ENCODE peak calls at places on chromosomes 4 and X, in five cellular contexts. C, Z, W, K and H are unnamed samples.

GRCh38 chr4:156805696-156806095 is 165.9 kb downstream of the PDGFC start:
- DNase-seq in C (peak), Z (no peak), W (no peak), K (no peak), H (no peak)

GRCh38 chr4:102453827-102454226 is 47.3 kb upstream of the NFKB1 start:
- DNase-seq in C (no peak), Z (no peak), W (no peak), K (no peak), H (no peak)

GRCh38 chrX:68648960-68649359 is 1.5 kb downstream of the STARD8 start:
- DNase-seq in C (no peak), Z (no peak), W (no peak), K (no peak), H (peak)

GRCh38 chr4:51884606-51885005 is 41.7 kb downstream of the DCUN1D4 start:
- DNase-seq in C (no peak), Z (no peak), W (no peak), K (no peak), H (no peak)

GRCh38 chr4:80989921-80990544 is 40.5 kb upstream of the BMP3 start:
- DNase-seq in C (peak), Z (peak), W (no peak), K (no peak), H (peak)

GRCh38 chrX:39261446-39262147 is 460.3 kb downstream of the MID1IP1 start:
- DNase-seq in C (peak), Z (peak), W (no peak), K (peak), H (peak)

GRCh38 chrX:42090395-42090794 is 167.0 kb upstream of the CASK start:
- DNase-seq in C (no peak), Z (no peak), W (no peak), K (no peak), H (no peak)

GRCh38 chr4:159117564-159117963 is 14.7 kb downstream of the RAPGEF2 start:
- DNase-seq in C (no peak), Z (no peak), W (no peak), K (no peak), H (no peak)

GRCh38 chrX:47226071-47226470 is 6.7 kb upstream of the USP11 start:
- DNase-seq in C (no peak), Z (no peak), W (no peak), K (no peak), H (no peak)

GRCh38 chr4:24472514-24473308 is 111.6 kb downstream of the DHX15 start:
- DNase-seq in C (peak), Z (peak), W (peak), K (peak), H (peak)

GRCh38 chr4:183960021-183960420 is 54.9 kb downstream of the STOX2 start:
- DNase-seq in C (peak), Z (peak), W (no peak), K (no peak), H (peak)

GRCh38 chrX:102651968-102652744 is 873 bp downstream of the GPRASP1 start:
- DNase-seq in C (peak), Z (no peak), W (peak), K (no peak), H (peak)

DNA sequence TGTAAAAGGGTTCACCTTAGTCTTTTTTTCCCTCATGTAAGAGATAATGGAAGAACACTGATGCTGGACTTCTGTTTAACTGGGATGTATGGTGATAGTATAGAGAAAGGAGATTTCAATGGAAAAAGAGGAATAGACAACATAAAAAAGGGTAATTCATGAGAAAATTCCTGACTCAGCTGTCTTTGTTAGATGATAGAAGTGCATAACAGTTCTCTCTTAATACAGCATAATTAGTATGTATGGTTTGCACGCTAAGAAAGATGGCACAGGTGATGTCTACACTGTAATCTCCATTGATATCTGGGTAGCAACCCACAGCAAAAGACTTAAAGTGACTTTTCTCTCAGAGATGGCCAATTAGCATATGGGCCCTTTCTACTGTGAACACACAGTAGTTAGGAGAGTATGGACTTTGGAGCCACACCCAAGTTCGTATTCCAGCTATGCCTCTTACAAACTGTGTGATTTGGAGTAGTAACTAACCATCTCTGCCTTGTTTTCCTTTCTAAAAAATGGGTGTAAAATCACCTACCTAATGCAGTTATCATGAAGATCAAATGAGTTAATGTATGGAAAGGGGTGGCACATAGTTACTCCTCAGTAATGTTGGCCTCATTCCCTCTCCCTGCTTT is 149.3 kb downstream of the PDE5A start:
- DNase-seq in C (no peak), Z (no peak), W (no peak), K (no peak), H (no peak)
- TF ChIP-seq CTCF in C (no peak), Z (no peak), W (no peak), K (no peak), H (no peak)

GRCh38 chr4:16206848-16207247 is 19.4 kb downstream of the TAPT1 start:
- DNase-seq in C (no peak), Z (no peak), W (no peak), K (no peak), H (peak)

GRCh38 chr4:16204505-16204904 is 21.8 kb downstream of the TAPT1 start:
- DNase-seq in C (no peak), Z (no peak), W (no peak), K (no peak), H (no peak)

GRCh38 chr4:16207409-16207808 is 18.9 kb downstream of the TAPT1 start:
- DNase-seq in C (no peak), Z (no peak), W (no peak), K (no peak), H (no peak)

GRCh38 chr4:16206301-16206700 is 20.0 kb downstream of the TAPT1 start:
- DNase-seq in C (no peak), Z (no peak), W (no peak), K (no peak), H (no peak)

DNA sequence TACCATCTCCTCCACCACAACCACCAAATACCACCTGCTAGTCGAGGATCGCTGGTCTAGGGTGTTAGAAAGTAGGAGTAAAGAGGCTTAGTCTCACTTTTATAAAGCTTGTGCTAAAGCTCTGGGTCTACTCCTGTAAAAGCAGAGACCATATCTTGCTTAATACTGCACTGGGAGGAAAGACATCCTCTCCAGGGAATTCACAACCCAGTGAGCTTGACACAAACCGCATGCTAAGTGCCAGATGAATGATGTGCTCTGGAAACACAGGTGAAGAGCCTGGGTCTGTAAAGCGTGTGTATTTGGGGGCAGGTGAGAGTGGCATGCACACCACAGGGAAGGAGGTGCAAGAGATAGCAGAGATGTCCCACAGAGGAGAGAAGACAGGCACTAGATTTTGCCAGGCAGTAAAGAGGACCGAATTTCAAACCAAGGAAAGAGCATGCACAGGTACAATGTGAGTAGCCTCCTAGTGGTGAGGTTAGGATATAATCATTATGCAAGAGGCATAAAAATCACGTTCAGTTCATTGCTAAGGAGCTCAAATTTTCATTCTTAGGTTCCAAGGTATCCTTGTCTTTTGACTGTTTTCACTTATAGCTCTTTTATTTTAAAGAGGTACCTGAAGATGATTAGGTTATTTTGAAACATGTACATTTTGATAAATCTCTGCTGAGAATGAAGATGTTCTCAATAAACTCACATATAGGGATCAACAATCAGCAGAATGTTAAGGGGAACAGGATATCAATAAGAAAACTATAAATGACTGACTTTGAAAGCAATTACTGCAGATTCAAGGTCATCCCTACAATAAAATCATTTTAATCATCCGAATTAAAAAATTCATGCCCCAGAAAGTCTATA is 20.7 kb downstream of the TAPT1 start:
- DNase-seq in C (no peak), Z (no peak), W (no peak), K (no peak), H (peak)
- TF ChIP-seq CTCF in C (peak), Z (peak), W (peak), K (peak), H (peak)

DNA sequence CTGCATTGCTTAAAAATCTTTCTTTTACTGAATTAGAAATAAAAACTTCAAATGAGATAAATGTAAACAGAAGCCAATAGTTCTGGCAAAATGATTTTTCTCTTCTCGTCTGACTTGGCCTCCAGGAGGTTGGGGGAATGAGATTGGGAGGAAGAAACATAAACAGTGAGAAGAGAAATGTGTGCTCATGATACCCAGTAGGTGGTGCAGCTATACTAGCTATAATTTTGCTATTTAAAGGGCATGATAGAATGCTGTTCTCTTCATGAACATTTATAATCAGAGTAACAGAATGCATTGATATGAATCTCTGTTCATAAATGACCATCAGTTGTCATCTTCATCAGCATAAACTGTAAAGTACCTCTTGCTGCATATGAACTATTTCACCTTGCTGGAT is 85.5 kb downstream of the TACR3 start:
- DNase-seq in C (no peak), Z (no peak), W (no peak), K (no peak), H (no peak)
- TF ChIP-seq CTCF in C (no peak), Z (no peak), W (no peak), K (peak), H (no peak)

GRCh38 chr4:88791274-88791673 is 93.6 kb upstream of the NAP1L5 start:
- DNase-seq in C (no peak), Z (no peak), W (no peak), K (no peak), H (peak)
- TF ChIP-seq CTCF in C (no peak), Z (peak), W (no peak), K (peak), H (peak)

GRCh38 chrX:3811331-3812311 is 98.2 kb upstream of the PRKX start:
- DNase-seq in C (no peak), Z (no peak), W (peak), K (no peak), H (peak)

GRCh38 chrX:3820170-3820569 is 106.7 kb upstream of the PRKX start:
- DNase-seq in C (no peak), Z (no peak), W (no peak), K (no peak), H (peak)

GRCh38 chrX:3815896-3816664 is 102.6 kb upstream of the PRKX start:
- DNase-seq in C (peak), Z (no peak), W (peak), K (peak), H (peak)
- TF ChIP-seq CTCF in C (no peak), Z (no peak), W (peak), K (no peak), H (peak)

GRCh38 chrX:107629533-107629909 is 1.2 kb downstream of the PRPS1 start:
- DNase-seq in C (no peak), Z (no peak), W (no peak), K (no peak), H (peak)
- TF ChIP-seq CTCF in C (no peak), Z (peak), W (no peak), K (no peak), H (peak)

GRCh38 chr4:89438102-89438831 is 130.7 kb upstream of the GPRIN3 start:
- DNase-seq in C (peak), Z (no peak), W (peak), K (no peak), H (peak)

GRCh38 chr4:89439533-89439932 is 131.9 kb upstream of the GPRIN3 start:
- DNase-seq in C (no peak), Z (no peak), W (no peak), K (no peak), H (no peak)

DNA sequence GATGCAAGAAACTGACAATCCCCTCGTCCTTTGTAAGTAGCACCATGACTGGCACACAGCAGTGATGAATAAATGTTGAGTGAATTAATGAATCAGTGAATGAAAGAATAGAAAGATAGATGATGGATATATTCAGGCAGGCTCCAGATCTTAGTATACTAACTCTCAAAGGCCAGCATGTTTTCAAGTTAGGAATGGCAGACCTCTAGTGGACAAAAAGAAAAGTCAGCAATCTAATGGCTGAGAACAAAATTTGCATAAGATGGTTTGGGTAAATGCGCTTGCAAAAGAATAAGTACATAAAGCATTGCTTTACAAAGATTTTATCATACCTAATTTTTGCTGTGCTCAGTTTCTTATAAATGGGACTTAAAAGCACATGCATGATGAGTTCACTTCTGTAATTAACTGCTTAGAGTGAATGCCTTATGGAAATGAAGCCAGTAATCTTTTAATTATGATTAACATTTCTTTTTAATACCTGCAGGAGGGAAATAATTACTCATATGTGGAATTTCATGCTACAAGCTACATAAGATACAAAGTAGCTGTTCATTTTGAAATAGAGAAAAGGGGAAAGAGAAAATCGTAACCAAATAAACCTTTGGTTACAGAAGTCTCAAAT is 126.9 kb upstream of the GPRIN3 start:
- DNase-seq in C (no peak), Z (no peak), W (no peak), K (no peak), H (peak)
- TF ChIP-seq CTCF in C (peak), Z (peak), W (peak), K (peak), H (peak)

GRCh38 chr4:56370377-56370776 is 16.9 kb downstream of the AASDH start:
- DNase-seq in C (no peak), Z (no peak), W (no peak), K (no peak), H (no peak)

GRCh38 chr4:56372774-56373173 is 14.5 kb downstream of the AASDH start:
- DNase-seq in C (no peak), Z (no peak), W (no peak), K (no peak), H (no peak)

GRCh38 chr4:56374956-56375355 is 12.3 kb downstream of the AASDH start:
- DNase-seq in C (no peak), Z (no peak), W (no peak), K (no peak), H (no peak)

GRCh38 chr4:56371426-56372220 is 15.7 kb downstream of the AASDH start:
- DNase-seq in C (no peak), Z (no peak), W (no peak), K (no peak), H (no peak)

DNA sequence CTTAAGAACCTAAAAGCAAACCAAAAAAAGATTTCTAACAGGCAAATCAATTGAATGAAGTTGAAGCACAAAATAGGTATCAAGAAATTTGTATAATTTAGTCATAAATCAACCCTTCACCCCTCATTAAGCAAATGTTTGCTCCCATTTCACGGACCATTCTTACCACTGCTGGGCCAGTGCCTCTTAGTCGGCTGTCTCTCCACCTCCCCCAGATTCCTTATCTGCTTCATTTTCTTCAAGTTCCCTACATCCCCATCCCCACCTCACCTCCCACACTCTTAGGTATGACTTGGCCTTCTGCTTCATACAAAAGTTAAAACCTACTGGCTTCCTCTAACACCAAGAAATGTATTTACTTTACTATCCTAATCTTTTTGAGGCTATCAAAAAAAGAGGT is 11.8 kb downstream of the AASDH start:
- DNase-seq in C (no peak), Z (no peak), W (no peak), K (no peak), H (no peak)
- TF ChIP-seq CTCF in C (no peak), Z (no peak), W (no peak), K (no peak), H (no peak)

GRCh38 chr4:929096-929765 is 2.9 kb downstream of the GAK start:
- DNase-seq in C (no peak), Z (no peak), W (no peak), K (no peak), H (no peak)

GRCh38 chr4:925171-925570 is 6.9 kb downstream of the GAK start:
- DNase-seq in C (no peak), Z (no peak), W (no peak), K (no peak), H (no peak)

GRCh38 chr4:925771-926500 is 6.2 kb downstream of the GAK start:
- DNase-seq in C (no peak), Z (no peak), W (no peak), K (no peak), H (no peak)

GRCh38 chr4:924107-925096 is 7.7 kb downstream of the GAK start:
- DNase-seq in C (no peak), Z (peak), W (peak), K (no peak), H (peak)

DNA sequence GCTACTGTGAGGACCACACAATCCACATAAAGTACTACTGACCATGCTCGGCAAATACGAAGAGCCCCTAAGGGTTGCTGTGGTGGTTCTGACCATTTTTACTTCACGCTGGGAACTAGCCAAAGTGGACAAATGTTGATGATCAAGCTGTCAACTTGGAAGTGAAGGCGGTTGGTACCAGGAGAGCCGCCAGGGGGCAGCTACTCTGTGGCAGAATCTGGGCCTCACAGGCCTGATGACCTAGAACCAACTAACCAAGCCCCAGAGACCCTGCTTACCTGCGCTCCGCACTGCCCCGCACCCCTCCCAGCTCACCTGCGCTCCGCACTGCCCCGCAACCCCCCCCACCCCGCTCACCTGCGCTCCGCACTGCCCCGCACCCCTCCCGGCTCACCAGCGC is 5.6 kb downstream of the GAK start:
- DNase-seq in C (peak), Z (no peak), W (no peak), K (no peak), H (no peak)
- TF ChIP-seq CTCF in C (peak), Z (peak), W (peak), K (no peak), H (peak)